ENCODE peak calls at places on chromosome 7, in six cellular contexts. G is cardiac muscle cell, I is A549, Z is fibroblast of villous mesenchyme, O is lower leg skin, H is astrocyte. F is an unnamed sample.

GRCh38 chr7:132422502-132423101 is 153.7 kb downstream of the PLXNA4 start:
- DNase-seq in G (no peak), I (no peak), Z (no peak), O (no peak), H (peak), F (peak)

GRCh38 chr7:51015581-51015980 is 232.9 kb upstream of the GRB10 start:
- DNase-seq in G (no peak), I (no peak), Z (no peak), O (peak), H (no peak), F (no peak)

GRCh38 chr7:99140813-99141212 is 3.1 kb downstream of the SMURF1 start:
- DNase-seq in G (no peak), I (no peak), Z (no peak), O (no peak), H (no peak), F (no peak)

GRCh38 chr7:152527610-152528032 is 91.8 kb upstream of the KMT2C start:
- DNase-seq in G (no peak), I (no peak), Z (peak), O (no peak), H (peak), F (no peak)

GRCh38 chr7:4100148-4100547 is 581.9 kb upstream of the FOXK1 start:
- DNase-seq in G (no peak), I (no peak), Z (no peak), O (no peak), H (no peak), F (no peak)

GRCh38 chr7:29808075-29808786 is 1.9 kb downstream of the WIPF3 start:
- DNase-seq in G (no peak), I (no peak), Z (no peak), O (no peak), H (peak), F (no peak)

GRCh38 chr7:73683056-73683915 is at the start of the genes BUD23 and DNAJC30:
- DNase-seq in G (peak), I (peak), Z (peak), O (peak), H (peak), F (peak)

GRCh38 chr7:28528899-28529298 is 116.6 kb downstream of the CREB5 start:
- DNase-seq in G (no peak), I (no peak), Z (peak), O (no peak), H (no peak), F (no peak)

GRCh38 chr7:144027070-144027469 is 21.7 kb upstream of the OR2A5 start:
- DNase-seq in G (peak), I (peak), Z (peak), O (no peak), H (no peak), F (no peak)

GRCh38 chr7:10815546-10815945 is 158.1 kb upstream of the PHF14 start:
- DNase-seq in G (no peak), I (no peak), Z (no peak), O (no peak), H (no peak), F (no peak)

GRCh38 chr7:33774762-33775523 is 130.4 kb upstream of the BMPER start:
- DNase-seq in G (peak), I (no peak), Z (peak), O (no peak), H (peak), F (no peak)

GRCh38 chr7:3998060-3998459 is 684.0 kb upstream of the FOXK1 start:
- DNase-seq in G (no peak), I (no peak), Z (no peak), O (no peak), H (no peak), F (no peak)

GRCh38 chr7:100247152-100247757 is 27.5 kb downstream of the PVRIG start:
- DNase-seq in G (peak), I (peak), Z (peak), O (no peak), H (peak), F (peak)

GRCh38 chr7:47088329-47089067 is 493.4 kb downstream of the TNS3 start:
- DNase-seq in G (peak), I (peak), Z (peak), O (no peak), H (peak), F (peak)

GRCh38 chr7:114100810-114101209 is 182.0 kb upstream of the PPP1R3A start:
- DNase-seq in G (no peak), I (no peak), Z (no peak), O (no peak), H (no peak), F (no peak)

GRCh38 chr7:149074116-149074885 is 16.2 kb downstream of the ZNF786 start:
- DNase-seq in G (no peak), I (no peak), Z (no peak), O (no peak), H (no peak), F (no peak)

GRCh38 chr7:22945584-22945983 is 68.3 kb downstream of the HYCC1 start:
- DNase-seq in G (peak), I (no peak), Z (peak), O (no peak), H (peak), F (no peak)

GRCh38 chr7:22948770-22949169 is 65.2 kb downstream of the HYCC1 start:
- DNase-seq in G (no peak), I (no peak), Z (no peak), O (no peak), H (no peak), F (no peak)

GRCh38 chr7:22954251-22954650 is 59.7 kb downstream of the HYCC1 start:
- DNase-seq in G (no peak), I (no peak), Z (no peak), O (no peak), H (no peak), F (no peak)

GRCh38 chr7:22952306-22953011 is 61.5 kb downstream of the HYCC1 start:
- DNase-seq in G (no peak), I (no peak), Z (no peak), O (no peak), H (no peak), F (no peak)

DNA sequence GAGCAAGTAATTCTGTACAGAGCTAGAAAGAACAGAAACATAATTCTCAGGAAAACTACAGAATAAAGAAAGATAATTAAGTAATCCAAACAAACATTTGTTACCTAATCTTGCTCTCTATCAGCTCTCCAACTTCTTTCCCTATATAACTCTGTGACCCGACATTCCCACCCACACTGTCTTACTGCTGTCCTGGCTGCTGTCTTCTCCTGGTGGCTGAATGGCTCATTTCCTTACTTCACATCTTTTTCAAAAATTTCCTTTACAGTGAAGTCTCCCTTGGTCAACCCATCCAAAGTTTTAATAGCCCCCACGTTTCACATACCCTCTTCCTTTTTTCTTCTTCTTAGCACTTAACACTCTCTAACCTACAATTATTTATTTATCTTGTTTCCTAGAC is 64.0 kb downstream of the HYCC1 start:
- DNase-seq in G (peak), I (no peak), Z (peak), O (no peak), H (peak), F (no peak)
- TF ChIP-seq CTCF in G (peak), I (no peak), Z (peak), O (no peak), H (no peak), F (no peak)

GRCh38 chr7:16115374-16115773 is 306.0 kb downstream of the CRPPA start:
- DNase-seq in G (no peak), I (no peak), Z (no peak), O (no peak), H (no peak), F (no peak)

GRCh38 chr7:16113058-16113457 is 308.3 kb downstream of the CRPPA start:
- DNase-seq in G (no peak), I (no peak), Z (no peak), O (no peak), H (no peak), F (no peak)

GRCh38 chr7:16114071-16114470 is 307.3 kb downstream of the CRPPA start:
- DNase-seq in G (no peak), I (no peak), Z (no peak), O (no peak), H (no peak), F (no peak)

GRCh38 chr7:16114633-16115032 is 306.7 kb downstream of the CRPPA start:
- DNase-seq in G (peak), I (peak), Z (peak), O (no peak), H (peak), F (no peak)
- TF ChIP-seq CTCF in G (peak), I (peak), Z (peak), O (no peak), H (peak), F (peak)

GRCh38 chr7:155804897-155805825 is 7.1 kb downstream of the SHH start:
- DNase-seq in G (peak), I (peak), Z (peak), O (no peak), H (peak), F (peak)

GRCh38 chr7:155807805-155808550 is 4.3 kb downstream of the SHH start:
- DNase-seq in G (no peak), I (no peak), Z (no peak), O (no peak), H (no peak), F (no peak)

GRCh38 chr7:155805826-155806095 is 6.5 kb downstream of the SHH start:
- DNase-seq in G (no peak), I (no peak), Z (no peak), O (no peak), H (no peak), F (no peak)

GRCh38 chr7:155807013-155807804 is 5.1 kb downstream of the SHH start:
- DNase-seq in G (no peak), I (no peak), Z (no peak), O (no peak), H (no peak), F (no peak)

GRCh38 chr7:155806096-155806871 is 6.0 kb downstream of the SHH start:
- DNase-seq in G (peak), I (no peak), Z (no peak), O (no peak), H (no peak), F (no peak)
- TF ChIP-seq CTCF in G (peak), I (no peak), Z (no peak), O (no peak), H (no peak), F (no peak)

DNA sequence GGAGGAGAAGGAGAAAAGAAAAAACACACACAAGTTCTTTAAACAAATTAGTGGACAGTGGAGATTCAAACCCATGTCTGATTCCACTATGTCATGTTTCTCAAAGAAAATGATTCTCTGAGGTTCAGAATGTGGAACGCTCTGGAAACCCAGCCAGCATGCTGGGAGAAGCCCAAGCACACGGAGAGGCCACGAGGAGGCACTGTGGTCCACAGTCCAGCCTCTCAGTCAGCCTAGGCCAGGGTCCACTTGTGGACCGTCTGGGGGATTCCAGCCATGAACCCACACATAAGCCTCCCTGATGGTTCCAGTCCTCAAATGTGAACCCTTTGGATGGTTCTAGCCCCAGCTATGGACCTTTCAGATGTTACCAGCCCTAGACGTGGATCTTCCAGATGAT is 73.4 kb downstream of the CAV1 start:
- DNase-seq in G (no peak), I (peak), Z (no peak), O (no peak), H (no peak), F (no peak)
- TF ChIP-seq CTCF in G (peak), I (peak), Z (peak), O (no peak), H (peak), F (no peak)

DNA sequence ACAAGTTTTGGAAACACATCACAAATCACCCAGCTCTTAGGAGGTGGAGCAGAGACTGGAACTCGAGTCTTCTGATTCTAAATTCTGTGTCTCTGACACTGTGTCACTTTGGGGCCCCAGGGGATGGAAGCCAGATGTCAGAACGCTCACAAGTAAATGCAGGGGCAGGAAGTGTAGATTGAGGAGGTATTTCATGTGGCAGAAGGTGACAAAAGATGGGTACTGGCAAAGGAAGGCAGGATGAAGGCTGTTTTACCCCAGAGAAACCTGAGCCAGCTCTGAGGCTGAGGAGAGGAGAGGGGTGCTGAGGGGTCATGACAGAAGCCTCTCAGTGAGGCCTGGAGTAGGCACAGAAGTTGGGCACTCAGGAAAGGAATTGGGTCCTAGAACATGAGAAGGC is 6.0 kb upstream of the PURB start:
- DNase-seq in G (no peak), I (no peak), Z (no peak), O (peak), H (no peak), F (no peak)
- TF ChIP-seq CTCF in G (no peak), I (no peak), Z (no peak), O (no peak), H (no peak), F (no peak)

GRCh38 chr7:130491841-130492518 is at the start of gene MEST:
- DNase-seq in G (peak), I (no peak), Z (peak), O (no peak), H (peak), F (peak)
- TF ChIP-seq CTCF in G (no peak), I (no peak), Z (no peak), O (no peak), H (no peak), F (no peak)